ENCODE peak calls at places on chromosomes 12 and 14, in six cellular contexts. Y is H9, Q is cardiac muscle cell, I is tibial nerve, C is mesendoderm, S is OCI-LY7. J is an unnamed sample.

GRCh38 chr12:6703631-6704030 is 3.0 kb upstream of the PIANP start:
- DNase-seq in Y (peak), I (no peak), S (peak), Q (peak), C (peak), J (no peak)

GRCh38 chr14:21201732-21202462 is 46.0 kb upstream of the OR5AU1 start:
- DNase-seq in I (no peak), S (no peak), C (no peak), Y (no peak), Q (no peak), J (no peak)

GRCh38 chr12:60394680-60395079 is 798.9 kb downstream of the SLC16A7 start:
- DNase-seq in C (no peak), Q (no peak), I (no peak), Y (no peak), S (no peak), J (peak)

GRCh38 chr14:74574706-74575105 is 37.3 kb downstream of the LTBP2 start:
- DNase-seq in C (no peak), I (no peak), Q (no peak), Y (no peak), S (peak), J (peak)

GRCh38 chr14:55274760-55275159 is 3.5 kb downstream of the FBXO34 start:
- DNase-seq in C (peak), Q (no peak), I (no peak), S (no peak), Y (no peak), J (peak)

GRCh38 chr14:36229262-36229661 is 52.7 kb upstream of the PTCSC3 start:
- DNase-seq in I (no peak), Y (no peak), C (no peak), Q (no peak), S (no peak), J (no peak)

GRCh38 chr12:20931894-20932293 is 121.4 kb downstream of the SLCO1B3 start:
- DNase-seq in C (peak), Q (no peak), S (no peak), I (no peak), Y (no peak), J (no peak)

GRCh38 chr12:93245543-93245942 is 132.2 kb upstream of the NUDT4 start:
- DNase-seq in S (peak), I (no peak), Q (no peak), Y (no peak), C (peak), J (no peak)

GRCh38 chr12:119938049-119938667 is 50.9 kb upstream of the BICDL1 start:
- DNase-seq in C (peak), Q (peak), Y (peak), I (peak), S (peak), J (peak)

GRCh38 chr12:76470028-76470939 is 89.3 kb downstream of the OSBPL8 start:
- DNase-seq in C (peak), S (no peak), Y (no peak), I (no peak), Q (peak), J (peak)

GRCh38 chr14:92351750-92352149 is 28.8 kb downstream of the SLC24A4 start:
- DNase-seq in C (no peak), S (no peak), I (no peak), Q (no peak), Y (no peak), J (no peak)

GRCh38 chr12:17361224-17361623 is 728.8 kb downstream of the RERGL start:
- DNase-seq in C (no peak), I (no peak), Y (no peak), S (no peak), Q (no peak), J (no peak)

GRCh38 chr14:57009585-57010515 is 199.6 kb upstream of the OTX2 start:
- DNase-seq in Q (peak), C (peak), I (no peak), Y (no peak), S (no peak), J (peak)

GRCh38 chr12:122681814-122682213 is 21.3 kb downstream of the HCAR2 start:
- DNase-seq in S (no peak), Y (no peak), C (no peak), Q (no peak), I (no peak), J (peak)

GRCh38 chr12:124296295-124296915 is 1.5 kb downstream of the RFLNA start:
- DNase-seq in I (no peak), S (no peak), Y (peak), Q (no peak), C (peak), J (no peak)

GRCh38 chr12:131194166-131194565 is 240.5 kb downstream of the ADGRD1 start:
- DNase-seq in S (peak), C (no peak), I (no peak), Q (no peak), Y (peak), J (no peak)

GRCh38 chr14:36013483-36013882 is 163.0 kb downstream of the PTCSC3 start:
- DNase-seq in S (no peak), I (no peak), C (no peak), Q (no peak), Y (no peak), J (no peak)

GRCh38 chr12:124738636-124739467 is 124.8 kb downstream of the SCARB1 start:
- DNase-seq in Q (no peak), C (no peak), Y (no peak), S (no peak), I (no peak), J (peak)

GRCh38 chr12:56160160-56160763 is 2.1 kb downstream of the MYL6 start:
- DNase-seq in S (peak), Y (no peak), I (no peak), C (peak), Q (no peak), J (peak)

GRCh38 chr14:69580009-69580577 is 5.4 kb upstream of the CCDC177 start:
- DNase-seq in Y (peak), S (peak), I (no peak), Q (peak), C (peak), J (peak)

GRCh38 chr14:33465952-33466700 is 484.7 kb downstream of the EGLN3 start:
- DNase-seq in I (no peak), Y (no peak), C (peak), S (no peak), Q (no peak), J (peak)

GRCh38 chr12:103841690-103842584 is 903 bp upstream of the NT5DC3 start:
- DNase-seq in S (no peak), Y (peak), C (peak), I (no peak), Q (no peak), J (peak)

GRCh38 chr14:90140956-90141316 is 79.1 kb downstream of the KCNK13 start:
- DNase-seq in C (peak), I (no peak), Q (no peak), Y (no peak), S (no peak), J (no peak)

GRCh38 chr12:52081263-52081733 is 1.8 kb downstream of the SMIM41 start:
- DNase-seq in Q (no peak), S (peak), C (no peak), I (no peak), Y (no peak), J (no peak)

DNA sequence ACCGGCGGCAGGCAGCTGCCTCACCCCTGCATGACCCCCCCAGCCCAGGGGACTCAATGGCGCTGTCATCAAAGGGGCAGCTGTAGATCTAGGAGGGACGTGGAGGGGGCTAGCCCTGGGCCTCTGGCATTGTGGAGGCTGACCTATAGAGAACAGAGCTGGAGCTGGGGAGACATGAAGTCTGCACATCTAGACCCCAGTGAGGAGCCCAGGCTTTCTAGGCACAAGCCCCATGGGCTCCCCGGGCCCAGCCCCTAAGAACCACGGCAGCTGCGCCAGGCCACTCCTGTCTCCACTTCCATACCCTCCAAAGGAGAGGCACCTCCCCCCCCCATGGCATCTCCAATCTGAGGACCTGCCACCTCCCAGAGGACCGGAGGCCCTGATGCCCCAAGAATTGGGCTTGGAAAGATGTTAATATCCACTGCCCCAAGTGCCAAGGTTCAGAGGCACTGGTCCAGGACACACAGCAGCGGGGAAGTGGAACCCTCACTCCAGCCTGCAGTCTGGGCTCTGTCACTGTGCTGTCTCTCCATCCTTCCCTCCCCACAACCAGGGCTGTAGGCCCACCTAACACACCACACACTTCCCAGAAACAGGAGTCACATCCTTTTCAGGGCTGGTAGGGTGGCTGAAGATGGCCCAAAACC is 4.5 kb downstream of the ANKRD9 start:
- DNase-seq in S (no peak), Y (no peak), I (no peak), Q (no peak), C (no peak), J (no peak)
- H3K27ac ChIP-seq in S (no peak), Y (no peak), I (no peak), Q (peak), C (no peak), J (no peak)

GRCh38 chr12:83046019-83046418 is 359.3 kb downstream of the TMTC2 start:
- DNase-seq in I (no peak), Q (no peak), C (no peak), S (no peak), Y (no peak), J (no peak)

GRCh38 chr12:83052890-83053541 is 366.3 kb downstream of the TMTC2 start:
- DNase-seq in I (no peak), C (peak), Q (peak), S (no peak), Y (no peak), J (no peak)

GRCh38 chr12:83049306-83049705 is 362.6 kb downstream of the TMTC2 start:
- DNase-seq in S (no peak), Y (no peak), C (no peak), I (no peak), Q (no peak), J (no peak)
- H3K27ac ChIP-seq in S (no peak), Y (no peak), C (no peak), I (no peak), Q (no peak), J (no peak)

DNA sequence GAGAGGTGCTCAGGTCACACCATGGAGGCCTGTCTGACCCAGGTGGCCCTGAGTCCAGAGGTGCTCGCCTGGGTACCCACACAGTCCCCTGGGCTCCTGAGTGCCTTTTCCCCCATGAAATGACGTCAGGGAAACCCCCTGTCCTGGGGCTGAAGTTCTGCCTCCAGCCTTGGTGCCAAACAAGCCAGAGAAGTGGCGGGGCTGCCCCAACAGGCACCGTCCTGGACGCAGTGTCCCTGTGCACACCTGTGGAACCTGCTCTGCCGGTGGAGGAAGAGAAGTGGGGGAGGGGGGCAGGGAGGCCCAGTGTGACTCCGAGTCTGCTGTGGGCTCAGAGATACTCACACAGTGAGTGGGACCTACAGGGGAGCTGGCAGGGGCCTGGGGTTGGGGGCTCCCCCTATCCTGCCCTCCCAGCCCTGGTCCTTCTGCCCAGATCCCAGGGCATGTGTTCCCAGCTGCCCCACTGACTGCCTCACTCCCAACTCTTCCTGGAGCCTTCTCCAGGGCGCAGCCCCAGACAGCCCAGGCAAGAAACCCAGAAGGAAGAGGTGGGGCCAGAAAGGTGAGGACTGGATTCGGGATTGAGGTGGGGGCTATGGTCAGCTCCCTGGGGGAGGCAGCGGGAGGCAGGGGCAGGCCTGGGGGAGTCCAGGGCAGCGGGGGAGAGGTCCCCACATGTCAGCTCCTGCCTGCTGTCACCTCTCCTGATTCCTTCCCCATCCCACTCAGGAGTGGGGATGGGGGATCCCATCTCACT is 24.8 kb downstream of the CCDC85C start:
- DNase-seq in S (no peak), C (peak), Q (no peak), Y (no peak), I (no peak), J (peak)
- H3K27ac ChIP-seq in S (no peak), C (no peak), Q (peak), Y (no peak), I (peak), J (peak)

GRCh38 chr12:68587448-68587873 is 23.2 kb upstream of the RAP1B start:
- DNase-seq in C (no peak), S (peak), Y (no peak), Q (no peak), I (no peak), J (no peak)
- H3K27ac ChIP-seq in C (no peak), S (no peak), Y (no peak), Q (no peak), I (no peak), J (no peak)

GRCh38 chr12:71159260-71159659 is 1.5 kb upstream of the TSPAN8 start:
- DNase-seq in Q (no peak), I (no peak), C (no peak), Y (no peak), S (no peak), J (no peak)
- H3K27ac ChIP-seq in Q (no peak), I (peak), C (no peak), Y (no peak), S (no peak), J (no peak)

DNA sequence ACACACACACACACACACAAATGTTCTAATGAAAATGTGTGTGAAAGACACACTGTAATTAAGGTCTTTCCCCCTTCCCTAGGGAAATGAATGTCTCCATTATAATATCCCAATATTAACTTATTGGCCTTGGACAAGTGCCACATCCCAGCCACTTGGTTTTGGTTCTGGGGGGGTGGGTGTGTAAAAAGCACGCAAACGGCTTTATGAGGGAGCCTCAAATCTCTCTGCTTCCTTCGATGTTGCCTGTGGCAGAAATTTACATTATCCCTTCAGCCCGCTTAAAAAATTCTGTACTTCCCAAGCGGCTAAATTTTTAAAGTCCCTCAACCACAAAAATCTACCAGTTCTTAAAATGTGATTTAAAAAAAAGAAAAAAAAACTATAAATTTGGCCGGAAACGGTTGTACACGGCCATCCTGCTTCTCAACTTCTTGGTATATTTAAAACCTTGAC is 432 bp downstream of the C14orf93 start:
- DNase-seq in I (no peak), Y (no peak), Q (no peak), S (no peak), C (no peak), J (no peak)
- H3K27ac ChIP-seq in I (peak), Y (no peak), Q (no peak), S (peak), C (no peak), J (peak)

GRCh38 chr12:50928392-50928791 is 24.0 kb upstream of the HIGD1C start:
- DNase-seq in Y (no peak), S (peak), I (no peak), C (no peak), Q (no peak), J (peak)
- H3K27ac ChIP-seq in Y (no peak), S (peak), I (no peak), C (no peak), Q (no peak), J (no peak)

GRCh38 chr14:80867091-80867490 is 74.4 kb downstream of the CEP128 start:
- DNase-seq in I (no peak), S (no peak), C (no peak), Y (no peak), Q (no peak), J (peak)

GRCh38 chr14:80867798-80868197 is 73.7 kb downstream of the CEP128 start:
- DNase-seq in Q (no peak), S (no peak), C (no peak), I (no peak), Y (no peak), J (no peak)

GRCh38 chr14:80872645-80873044 is 68.9 kb downstream of the CEP128 start:
- DNase-seq in S (no peak), C (no peak), I (no peak), Q (no peak), Y (no peak), J (no peak)
- H3K27ac ChIP-seq in S (no peak), C (no peak), I (no peak), Q (no peak), Y (no peak), J (no peak)

DNA sequence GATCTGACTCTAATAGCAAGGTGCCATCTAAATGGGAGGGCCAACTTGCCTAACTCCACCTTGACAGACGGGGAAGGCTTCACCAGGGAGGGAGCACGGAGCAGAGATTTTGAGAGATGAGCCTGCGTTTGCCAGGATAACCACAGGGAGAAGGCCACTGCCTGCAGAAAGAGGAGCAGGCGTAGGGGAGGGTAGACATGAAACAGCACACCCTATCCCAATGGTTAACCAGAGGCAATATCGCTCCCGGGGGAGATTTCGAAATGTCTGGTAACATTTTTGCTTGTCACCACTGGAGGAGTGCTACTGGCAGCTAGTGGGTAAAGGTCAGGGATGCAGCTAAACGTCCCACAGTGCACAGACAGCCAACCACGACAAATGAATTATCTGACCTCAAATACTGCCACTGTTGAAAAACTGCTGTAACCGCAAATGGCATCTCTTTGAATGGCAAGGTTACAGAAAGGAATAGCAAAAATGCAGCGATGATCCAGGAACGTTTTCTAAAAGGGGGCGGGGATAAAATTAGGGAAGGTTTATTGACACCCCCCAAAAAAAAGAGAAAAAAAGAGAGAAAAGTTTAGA is 126.0 kb upstream of the ATF7IP start:
- DNase-seq in I (no peak), Y (peak), C (peak), S (peak), Q (peak), J (peak)
- H3K27ac ChIP-seq in I (peak), Y (peak), C (peak), S (peak), Q (peak), J (no peak)